ENCODE peak calls at places on chromosomes 6 and 20, in nine cellular contexts. O is stomach, N is body of pancreas, D is testis, T is IMR-90, Z is endothelial cell of umbilical vein, E is esophagus muscularis mucosa, M is Peyer's patch, S is uterus. B is an unnamed sample. For H3K4me1, the result is how much of the 10 kb centered on the place peaks cover.

GRCh38 chr20:50837532-50838321 is 42.9 kb downstream of the BCAS4 start:
- DNase-seq in O (no peak), N (no peak), D (no peak), T (peak), Z (no peak), E (no peak), M (peak), S (peak), B (no peak)

GRCh38 chr6:28542440-28543293 is 17.0 kb downstream of the GPX5 start:
- DNase-seq in O (no peak), N (peak), D (peak), T (peak), Z (peak), E (no peak), M (no peak), S (peak), B (no peak)

GRCh38 chr6:134621858-134622257 is 303.9 kb upstream of the SGK1 start:
- DNase-seq in O (peak), N (peak), D (no peak), T (peak), Z (no peak), E (no peak), M (no peak), S (no peak), B (no peak)

GRCh38 chr6:51613558-51613957 is 473.9 kb downstream of the PKHD1 start:
- DNase-seq in O (no peak), N (no peak), D (no peak), T (no peak), Z (no peak), E (no peak), M (no peak), S (no peak), B (no peak)

GRCh38 chr6:142716097-142716496 is 228.9 kb downstream of the HIVEP2 start:
- DNase-seq in O (no peak), N (peak), D (no peak), T (no peak), Z (no peak), E (no peak), M (no peak), S (no peak), B (no peak)

GRCh38 chr20:62618622-62619529 is 23.4 kb upstream of the SLCO4A1 start:
- DNase-seq in O (no peak), N (no peak), D (no peak), T (no peak), Z (no peak), E (no peak), M (peak), S (no peak), B (no peak)

GRCh38 chr6:128491643-128492206 is 28.7 kb downstream of the PTPRK start:
- DNase-seq in O (no peak), N (peak), D (peak), T (peak), Z (peak), E (no peak), M (no peak), S (no peak), B (peak)

GRCh38 chr6:32664354-32664753 is 2.1 kb downstream of the HLA-DQB1 start:
- DNase-seq in O (no peak), N (no peak), D (no peak), T (no peak), Z (no peak), E (no peak), M (no peak), S (no peak), B (no peak)

GRCh38 chr6:20717743-20718142 is 183.5 kb downstream of the CDKAL1 start:
- DNase-seq in O (no peak), N (no peak), D (no peak), T (no peak), Z (no peak), E (no peak), M (no peak), S (no peak), B (no peak)

GRCh38 chr6:126175251-126175650 is 164.7 kb upstream of the CENPW start:
- DNase-seq in O (no peak), N (no peak), D (no peak), T (peak), Z (no peak), E (no peak), M (no peak), S (no peak), B (no peak)

GRCh38 chr6:169411296-169411695 is 157.7 kb upstream of the THBS2 start:
- DNase-seq in O (no peak), N (no peak), D (no peak), T (no peak), Z (no peak), E (peak), M (no peak), S (no peak), B (no peak)

GRCh38 chr20:1345030-1345755 is 16.3 kb upstream of the SDCBP2 start:
- DNase-seq in O (no peak), N (no peak), D (no peak), T (no peak), Z (no peak), E (peak), M (no peak), S (no peak), B (no peak)

GRCh38 chr6:15260099-15260821 is 14.4 kb downstream of the JARID2 start:
- DNase-seq in O (no peak), N (no peak), D (no peak), T (peak), Z (no peak), E (no peak), M (no peak), S (no peak), B (no peak)

GRCh38 chr20:57435498-57436222 is 44.5 kb downstream of the RBM38 start:
- DNase-seq in O (peak), N (peak), D (peak), T (no peak), Z (no peak), E (no peak), M (peak), S (no peak), B (peak)

GRCh38 chr6:162538643-162539064 is 188.9 kb downstream of the PRKN start:
- DNase-seq in O (no peak), N (no peak), D (no peak), T (no peak), Z (no peak), E (peak), M (no peak), S (no peak), B (peak)

GRCh38 chr20:32158943-32159660 is 48.4 kb downstream of the PLAGL2 start:
- DNase-seq in O (no peak), N (no peak), D (no peak), T (no peak), Z (no peak), E (no peak), M (no peak), S (no peak), B (no peak)

GRCh38 chr20:61443541-61444126 is 191.6 kb downstream of the CDH4 start:
- DNase-seq in O (no peak), N (no peak), D (no peak), T (peak), Z (no peak), E (no peak), M (no peak), S (no peak), B (no peak)

GRCh38 chr20:38722708-38723068 is 1.6 kb upstream of the SLC32A1 start:
- DNase-seq in O (no peak), N (no peak), D (no peak), T (no peak), Z (no peak), E (no peak), M (no peak), S (no peak), B (no peak)

GRCh38 chr20:9040874-9041524 is 27.9 kb upstream of the PLCB4 start:
- DNase-seq in O (no peak), N (no peak), D (no peak), T (peak), Z (no peak), E (no peak), M (no peak), S (no peak), B (no peak)

GRCh38 chr6:29510746-29511300 is 23.1 kb upstream of the MAS1L start:
- DNase-seq in O (no peak), N (no peak), D (no peak), T (no peak), Z (no peak), E (no peak), M (no peak), S (no peak), B (no peak)

GRCh38 chr6:9397981-9398559 is 962.7 kb upstream of the SLC35B3 start:
- DNase-seq in O (peak), N (peak), D (no peak), T (no peak), Z (peak), E (no peak), M (no peak), S (no peak), B (peak)

GRCh38 chr6:142856857-142857608 is 87.9 kb downstream of the HIVEP2 start:
- DNase-seq in O (no peak), N (no peak), D (no peak), T (no peak), Z (no peak), E (no peak), M (peak), S (no peak), B (no peak)

GRCh38 chr6:47098570-47098993 is 56.5 kb upstream of the ADGRF1 start:
- DNase-seq in O (no peak), N (no peak), D (no peak), T (peak), Z (no peak), E (no peak), M (no peak), S (peak), B (peak)

GRCh38 chr6:7673063-7673536 is 52.8 kb upstream of the BMP6 start:
- DNase-seq in O (peak), N (no peak), D (peak), T (peak), Z (peak), E (no peak), M (no peak), S (peak), B (peak)

GRCh38 chr6:116444575-116444974 is 16.6 kb upstream of the CALHM6 start:
- DNase-seq in O (no peak), N (no peak), D (no peak), T (no peak), Z (no peak), E (no peak), M (no peak), S (no peak), B (no peak)

GRCh38 chr20:62786100-62786499 is 10.2 kb upstream of the MRGBP start:
- DNase-seq in O (no peak), N (no peak), D (no peak), T (no peak), Z (no peak), E (no peak), M (no peak), S (no peak), B (no peak)

GRCh38 chr6:217048-217659 is 75.1 kb upstream of the DUSP22 start:
- DNase-seq in O (peak), N (peak), D (peak), T (no peak), Z (no peak), E (no peak), M (peak), S (no peak), B (no peak)

GRCh38 chr6:154382707-154383106 is 26.1 kb upstream of the IPCEF1 start:
- DNase-seq in O (peak), N (no peak), D (no peak), T (no peak), Z (no peak), E (no peak), M (no peak), S (no peak), B (no peak)

GRCh38 chr20:52192296-52193007 is 873 bp upstream of the ZFP64 start:
- DNase-seq in O (no peak), N (no peak), D (peak), T (no peak), Z (no peak), E (no peak), M (peak), S (peak), B (peak)

GRCh38 chr6:116398366-116399005 is 27.7 kb downstream of the DSE start:
- DNase-seq in O (no peak), N (no peak), D (no peak), T (peak), Z (peak), E (no peak), M (no peak), S (no peak), B (no peak)

GRCh38 chr6:163667372-163668060 is 253.0 kb downstream of the QKI start:
- DNase-seq in O (no peak), N (no peak), D (peak), T (peak), Z (no peak), E (no peak), M (peak), S (no peak), B (peak)

GRCh38 chr6:46876126-46876525 is 45.6 kb downstream of the ADGRF5 start:
- DNase-seq in O (peak), N (peak), D (no peak), T (no peak), Z (peak), E (no peak), M (no peak), S (no peak), B (peak)

DNA sequence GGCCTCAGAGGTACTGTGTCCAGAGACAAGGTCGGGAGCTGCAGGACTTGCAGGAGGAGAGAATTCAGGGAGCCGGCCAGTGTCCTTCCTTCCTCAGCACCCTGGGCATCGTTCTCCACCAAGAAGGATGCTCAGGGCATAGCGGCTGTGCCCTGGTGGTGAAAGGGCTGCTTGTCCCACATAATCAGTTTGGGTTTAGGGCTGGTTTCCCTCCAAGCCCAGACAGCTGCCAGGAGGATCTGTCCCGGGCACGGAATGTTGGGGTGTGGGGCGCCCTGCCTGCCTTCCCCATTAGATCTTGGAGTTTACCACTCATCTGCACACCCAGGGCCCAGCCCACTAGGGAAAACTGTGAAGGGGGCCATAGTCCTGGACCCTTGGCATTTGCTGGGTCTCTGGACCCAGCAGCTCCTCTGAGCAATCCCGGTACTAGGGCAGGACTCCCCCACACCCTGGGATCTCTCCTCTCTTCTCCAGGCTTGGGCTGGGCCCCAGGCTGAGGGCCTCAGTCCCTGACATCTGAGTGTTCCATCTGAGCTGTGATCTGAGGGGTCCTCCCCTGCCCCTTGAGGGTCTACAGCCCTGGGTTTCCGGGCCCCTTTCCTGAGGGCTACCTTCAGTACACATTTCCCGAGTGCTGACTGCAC is 18.6 kb upstream of the SPDEF start:
- DNase-seq in O (no peak), N (no peak), D (no peak), T (no peak), Z (no peak), E (no peak), M (no peak), S (no peak), B (no peak)
- TF ChIP-seq POLR2A in O (no peak), N (no peak), D (no peak), T (no peak), Z (no peak), E (no peak), M (no peak), S (no peak), B (no peak)

GRCh38 chr6:35674594-35674993 is 14.1 kb downstream of the FKBP5 start:
- DNase-seq in O (no peak), N (no peak), D (no peak), T (no peak), Z (no peak), E (no peak), M (no peak), S (no peak), B (no peak)
- H3K4me1 ChIP-seq in O (under half), N (half or more), D (under half), T (under half), Z (under half), E (half or more), M (under half), S (under half), B (under half)

GRCh38 chr6:42746452-42747400 is 823 bp upstream of the TBCC start:
- DNase-seq in O (peak), N (peak), D (peak), T (peak), Z (peak), E (peak), M (peak), S (peak), B (peak)
- TF ChIP-seq POLR2A in O (peak), N (peak), D (peak), T (peak), Z (peak), E (peak), M (peak), S (peak), B (no peak)

DNA sequence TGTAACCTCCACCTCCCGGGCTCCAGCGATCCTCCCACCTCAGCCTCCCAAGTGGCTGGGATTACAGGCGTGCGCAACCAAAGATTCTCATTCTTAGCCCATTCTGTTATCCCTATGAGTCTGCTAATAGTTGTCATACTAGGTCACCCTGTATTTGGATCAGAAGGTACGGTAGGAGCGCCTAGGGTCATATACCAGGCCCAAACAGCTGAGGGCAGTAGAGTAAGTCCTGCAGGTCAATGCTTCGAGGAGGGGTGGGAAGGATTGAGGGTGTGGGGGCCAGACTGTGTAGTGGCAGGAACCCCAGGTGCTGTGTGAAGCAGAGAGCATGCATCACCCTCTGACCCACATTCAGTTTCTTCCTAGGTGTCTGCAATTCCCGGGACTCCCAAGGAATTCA is 22.7 kb upstream of the POU5F1 start:
- DNase-seq in O (peak), N (no peak), D (no peak), T (no peak), Z (no peak), E (no peak), M (no peak), S (no peak), B (no peak)
- H3K4me1 ChIP-seq in O (under half), N (under half), D (under half), T (under half), Z (under half), E (under half), M (under half), S (under half), B (under half)

DNA sequence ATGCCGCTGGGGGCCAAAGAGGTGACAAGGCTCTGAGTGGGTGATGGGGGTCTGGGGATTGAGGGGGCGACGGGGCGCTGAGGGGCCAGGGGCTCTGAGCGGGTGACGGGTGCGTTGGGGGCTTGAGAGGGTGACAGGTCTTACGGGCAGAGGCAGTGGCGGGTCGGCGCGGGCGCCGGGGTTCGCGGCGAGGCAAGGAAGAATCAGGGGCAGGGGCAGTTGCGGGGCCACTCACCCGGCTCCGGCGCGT is 146 bp downstream of the ZNFX1 start:
- DNase-seq in O (no peak), N (no peak), D (no peak), T (no peak), Z (no peak), E (no peak), M (no peak), S (no peak), B (no peak)
- TF ChIP-seq POLR2A in O (no peak), N (no peak), D (no peak), T (no peak), Z (no peak), E (peak), M (peak), S (peak), B (peak)

GRCh38 chr20:48751871-48752270 is 75.9 kb downstream of the PREX1 start:
- DNase-seq in O (no peak), N (no peak), D (no peak), T (no peak), Z (no peak), E (no peak), M (peak), S (no peak), B (no peak)
- H3K4me1 ChIP-seq in O (under half), N (under half), D (under half), T (under half), Z (under half), E (under half), M (under half), S (under half), B (under half)

B was measured in heart left ventricle.